ENCODE peak calls at places on chromosomes 12 and 14, in seven cellular contexts. One of them, this sample, is unnamed.
A peak's percentile ranks its signal among the peaks of the same experiment; 100 is the strongest.

GRCh38 chr12:116473416-116473815 is 85.8 kb upstream of the MAP1LC3B2 start:
- DNase-seq in RPMI7951: no peak
- DNase-seq in dermis microvascular lymphatic vessel endothelial cell: no peak
- DNase-seq in Right ventricle myocardium superior: no peak
- DNase-seq in GM10248: no peak
- DNase-seq in IMR-90: no peak
- DNase-seq in M059J: no peak
- DNase-seq in this sample: no peak

GRCh38 chr12:64660237-64661018 is 50.1 kb downstream of the RASSF3 start:
- DNase-seq in RPMI7951: no peak
- DNase-seq in dermis microvascular lymphatic vessel endothelial cell: no peak
- DNase-seq in Right ventricle myocardium superior: no peak
- DNase-seq in GM10248: no peak
- DNase-seq in IMR-90: no peak
- DNase-seq in M059J: no peak
- DNase-seq in this sample: no peak

GRCh38 chr14:93046696-93047050 is 69.1 kb downstream of the ITPK1 start:
- DNase-seq in RPMI7951: no peak
- DNase-seq in dermis microvascular lymphatic vessel endothelial cell: no peak
- DNase-seq in Right ventricle myocardium superior: no peak
- DNase-seq in GM10248: no peak
- DNase-seq in IMR-90: no peak
- DNase-seq in M059J: no peak
- DNase-seq in this sample: no peak

GRCh38 chr12:90851800-90852718 is 102.9 kb downstream of the CCER1 start:
- DNase-seq in RPMI7951: no peak
- DNase-seq in dermis microvascular lymphatic vessel endothelial cell: no peak
- DNase-seq in Right ventricle myocardium superior: no peak
- DNase-seq in GM10248: no peak
- DNase-seq in IMR-90: no peak
- DNase-seq in M059J: no peak
- DNase-seq in this sample: no peak

GRCh38 chr14:73168274-73168673 is 32.0 kb downstream of the PSEN1 start:
- DNase-seq in RPMI7951: no peak
- DNase-seq in dermis microvascular lymphatic vessel endothelial cell: no peak
- DNase-seq in Right ventricle myocardium superior: no peak
- DNase-seq in GM10248: no peak
- DNase-seq in IMR-90: no peak
- DNase-seq in M059J: no peak
- DNase-seq in this sample: no peak

GRCh38 chr12:42490261-42490842 is 99.2 kb downstream of the PRICKLE1 start:
- DNase-seq in RPMI7951: no peak
- DNase-seq in dermis microvascular lymphatic vessel endothelial cell: no peak
- DNase-seq in Right ventricle myocardium superior: no peak
- DNase-seq in GM10248: no peak
- DNase-seq in IMR-90: no peak
- DNase-seq in M059J: no peak
- DNase-seq in this sample: no peak

GRCh38 chr14:89417469-89418225 is 614 bp upstream of the FOXN3 start:
- DNase-seq in RPMI7951: peak; percentile 56
- DNase-seq in dermis microvascular lymphatic vessel endothelial cell: peak; percentile 50
- DNase-seq in Right ventricle myocardium superior: peak; percentile 74
- DNase-seq in GM10248: peak; percentile 62
- DNase-seq in IMR-90: peak; percentile 33
- DNase-seq in M059J: peak; percentile 75
- DNase-seq in this sample: peak; percentile 38

GRCh38 chr12:111338096-111338495 is 30.8 kb downstream of the PHETA1 start:
- DNase-seq in RPMI7951: no peak
- DNase-seq in dermis microvascular lymphatic vessel endothelial cell: no peak
- DNase-seq in Right ventricle myocardium superior: no peak
- DNase-seq in GM10248: no peak
- DNase-seq in IMR-90: no peak
- DNase-seq in M059J: no peak
- DNase-seq in this sample: no peak

GRCh38 chr14:58864751-58865519 is 227.2 kb downstream of the DACT1 start:
- DNase-seq in RPMI7951: peak; percentile 88
- DNase-seq in dermis microvascular lymphatic vessel endothelial cell: no peak
- DNase-seq in Right ventricle myocardium superior: no peak
- DNase-seq in GM10248: no peak
- DNase-seq in IMR-90: peak; percentile 82
- DNase-seq in M059J: peak; percentile 84
- DNase-seq in this sample: peak; percentile 41

GRCh38 chr12:122987086-122987951 is 6.8 kb downstream of the ARL6IP4 start:
- DNase-seq in RPMI7951: no peak
- DNase-seq in dermis microvascular lymphatic vessel endothelial cell: no peak
- DNase-seq in Right ventricle myocardium superior: no peak
- DNase-seq in GM10248: no peak
- DNase-seq in IMR-90: no peak
- DNase-seq in M059J: no peak
- DNase-seq in this sample: no peak

GRCh38 chr12:6469609-6470374 is 685 bp downstream of the VAMP1 start:
- DNase-seq in RPMI7951: no peak
- DNase-seq in dermis microvascular lymphatic vessel endothelial cell: no peak
- DNase-seq in Right ventricle myocardium superior: no peak
- DNase-seq in GM10248: no peak
- DNase-seq in IMR-90: no peak
- DNase-seq in M059J: no peak
- DNase-seq in this sample: no peak

GRCh38 chr12:89461649-89462612 is 62.7 kb downstream of the GALNT4 start:
- DNase-seq in RPMI7951: peak; percentile 70
- DNase-seq in dermis microvascular lymphatic vessel endothelial cell: peak; percentile 80
- DNase-seq in Right ventricle myocardium superior: no peak
- DNase-seq in GM10248: peak; percentile 38
- DNase-seq in IMR-90: peak; percentile 82
- DNase-seq in M059J: peak; percentile 64
- DNase-seq in this sample: no peak

GRCh38 chr14:64645220-64645891 is 58.9 kb upstream of the PLEKHG3 start:
- DNase-seq in RPMI7951: peak; percentile 59
- DNase-seq in dermis microvascular lymphatic vessel endothelial cell: peak; percentile 51
- DNase-seq in Right ventricle myocardium superior: no peak
- DNase-seq in GM10248: no peak
- DNase-seq in IMR-90: peak; percentile 97
- DNase-seq in M059J: peak; percentile 69
- DNase-seq in this sample: peak; percentile 53

GRCh38 chr12:81872400-81872799 is 113.2 kb upstream of the PPFIA2 start:
- DNase-seq in RPMI7951: no peak
- DNase-seq in dermis microvascular lymphatic vessel endothelial cell: no peak
- DNase-seq in Right ventricle myocardium superior: no peak
- DNase-seq in GM10248: no peak
- DNase-seq in IMR-90: no peak
- DNase-seq in M059J: no peak
- DNase-seq in this sample: no peak

GRCh38 chr14:68395585-68395984 is 397.3 kb downstream of the ZFP36L1 start:
- DNase-seq in RPMI7951: peak; percentile 57
- DNase-seq in dermis microvascular lymphatic vessel endothelial cell: no peak
- DNase-seq in Right ventricle myocardium superior: no peak
- DNase-seq in GM10248: no peak
- DNase-seq in IMR-90: peak; percentile 76
- DNase-seq in M059J: peak; percentile 43
- DNase-seq in this sample: no peak

GRCh38 chr14:96177766-96178377 is 26.8 kb upstream of the BDKRB2 start:
- DNase-seq in RPMI7951: peak; percentile 47
- DNase-seq in dermis microvascular lymphatic vessel endothelial cell: peak; percentile 21
- DNase-seq in Right ventricle myocardium superior: peak; percentile 52
- DNase-seq in GM10248: peak; percentile 58
- DNase-seq in IMR-90: no peak
- DNase-seq in M059J: no peak
- DNase-seq in this sample: no peak

GRCh38 chr14:54867011-54867410 is 35.6 kb downstream of the GCH1 start:
- DNase-seq in RPMI7951: no peak
- DNase-seq in dermis microvascular lymphatic vessel endothelial cell: peak; percentile 20
- DNase-seq in Right ventricle myocardium superior: no peak
- DNase-seq in GM10248: no peak
- DNase-seq in IMR-90: peak; percentile 28
- DNase-seq in M059J: no peak
- DNase-seq in this sample: no peak

GRCh38 chr14:54487771-54488170 is 1.0 kb downstream of the GMFB start:
- DNase-seq in RPMI7951: peak; percentile 65
- DNase-seq in dermis microvascular lymphatic vessel endothelial cell: peak; percentile 50
- DNase-seq in Right ventricle myocardium superior: no peak
- DNase-seq in GM10248: no peak
- DNase-seq in IMR-90: peak; percentile 53
- DNase-seq in M059J: peak; percentile 37
- DNase-seq in this sample: no peak

GRCh38 chr12:51270847-51271518 is 768 bp upstream of the SMAGP start:
- DNase-seq in RPMI7951: peak; percentile 85
- DNase-seq in dermis microvascular lymphatic vessel endothelial cell: peak; percentile 62
- DNase-seq in Right ventricle myocardium superior: no peak
- DNase-seq in GM10248: no peak
- DNase-seq in IMR-90: peak; percentile 86
- DNase-seq in M059J: peak; percentile 89
- DNase-seq in this sample: peak; percentile 74

GRCh38 chr12:49946086-49946485 is 4.5 kb upstream of the AQP2 start:
- DNase-seq in RPMI7951: no peak
- DNase-seq in dermis microvascular lymphatic vessel endothelial cell: no peak
- DNase-seq in Right ventricle myocardium superior: no peak
- DNase-seq in GM10248: no peak
- DNase-seq in IMR-90: no peak
- DNase-seq in M059J: no peak
- DNase-seq in this sample: no peak

GRCh38 chr12:27549801-27550652 is 26.0 kb downstream of the PPFIBP1 start:
- DNase-seq in RPMI7951: peak; percentile 96
- DNase-seq in dermis microvascular lymphatic vessel endothelial cell: peak; percentile 90
- DNase-seq in Right ventricle myocardium superior: peak; percentile 84
- DNase-seq in GM10248: no peak
- DNase-seq in IMR-90: peak; percentile 97
- DNase-seq in M059J: peak; percentile 98
- DNase-seq in this sample: peak; percentile 86

GRCh38 chr14:70811578-70811977 is 2.3 kb upstream of the MAP3K9 start:
- DNase-seq in RPMI7951: no peak
- DNase-seq in dermis microvascular lymphatic vessel endothelial cell: no peak
- DNase-seq in Right ventricle myocardium superior: no peak
- DNase-seq in GM10248: no peak
- DNase-seq in IMR-90: no peak
- DNase-seq in M059J: no peak
- DNase-seq in this sample: no peak

GRCh38 chr12:116454950-116455447 is 104.2 kb upstream of the MAP1LC3B2 start:
- DNase-seq in RPMI7951: peak; percentile 89
- DNase-seq in dermis microvascular lymphatic vessel endothelial cell: peak; percentile 97
- DNase-seq in Right ventricle myocardium superior: no peak
- DNase-seq in GM10248: no peak
- DNase-seq in IMR-90: peak; percentile 96
- DNase-seq in M059J: peak; percentile 97
- DNase-seq in this sample: no peak

GRCh38 chr12:3671330-3672112 is 81.4 kb downstream of the CRACR2A start:
- DNase-seq in RPMI7951: no peak
- DNase-seq in dermis microvascular lymphatic vessel endothelial cell: no peak
- DNase-seq in Right ventricle myocardium superior: no peak
- DNase-seq in GM10248: no peak
- DNase-seq in IMR-90: no peak
- DNase-seq in M059J: no peak
- DNase-seq in this sample: no peak

GRCh38 chr12:82880442-82880901 is 193.8 kb downstream of the TMTC2 start:
- DNase-seq in RPMI7951: no peak
- DNase-seq in dermis microvascular lymphatic vessel endothelial cell: peak; percentile 39
- DNase-seq in Right ventricle myocardium superior: no peak
- DNase-seq in GM10248: no peak
- DNase-seq in IMR-90: peak; percentile 4
- DNase-seq in M059J: no peak
- DNase-seq in this sample: no peak

GRCh38 chr14:23364164-23364571 is 804 bp downstream of the EFS start:
- DNase-seq in RPMI7951: peak; percentile 54
- DNase-seq in dermis microvascular lymphatic vessel endothelial cell: no peak
- DNase-seq in Right ventricle myocardium superior: peak; percentile 55
- DNase-seq in GM10248: no peak
- DNase-seq in IMR-90: no peak
- DNase-seq in M059J: peak; percentile 20
- DNase-seq in this sample: no peak

GRCh38 chr12:92735131-92735721 is 32.4 kb downstream of the PLEKHG7 start:
- DNase-seq in RPMI7951: peak; percentile 75
- DNase-seq in dermis microvascular lymphatic vessel endothelial cell: peak; percentile 95
- DNase-seq in Right ventricle myocardium superior: no peak
- DNase-seq in GM10248: no peak
- DNase-seq in IMR-90: peak; percentile 92
- DNase-seq in M059J: peak; percentile 92
- DNase-seq in this sample: peak; percentile 12

GRCh38 chr14:81565441-81566290 is 32.0 kb upstream of the SEL1L start:
- DNase-seq in RPMI7951: peak; percentile 3
- DNase-seq in dermis microvascular lymphatic vessel endothelial cell: peak; percentile 4
- DNase-seq in Right ventricle myocardium superior: no peak
- DNase-seq in GM10248: peak; percentile 36
- DNase-seq in IMR-90: no peak
- DNase-seq in M059J: no peak
- DNase-seq in this sample: no peak

GRCh38 chr12:112018571-112019237 is 5.5 kb downstream of the ERP29 start:
- DNase-seq in RPMI7951: peak; percentile 34
- DNase-seq in dermis microvascular lymphatic vessel endothelial cell: peak; percentile 19
- DNase-seq in Right ventricle myocardium superior: no peak
- DNase-seq in GM10248: no peak
- DNase-seq in IMR-90: peak; percentile 92
- DNase-seq in M059J: peak; percentile 48
- DNase-seq in this sample: no peak

GRCh38 chr12:47110706-47111391 is 31.1 kb upstream of the AMIGO2 start:
- DNase-seq in RPMI7951: no peak
- DNase-seq in dermis microvascular lymphatic vessel endothelial cell: no peak
- DNase-seq in Right ventricle myocardium superior: no peak
- DNase-seq in GM10248: no peak
- DNase-seq in IMR-90: no peak
- DNase-seq in M059J: no peak
- DNase-seq in this sample: no peak

GRCh38 chr12:30985814-30986452 is 59.4 kb downstream of the TSPAN11 start:
- DNase-seq in RPMI7951: peak; percentile 34
- DNase-seq in dermis microvascular lymphatic vessel endothelial cell: peak; percentile 64
- DNase-seq in Right ventricle myocardium superior: peak; percentile 69
- DNase-seq in GM10248: peak; percentile 75
- DNase-seq in IMR-90: peak; percentile 40
- DNase-seq in M059J: peak; percentile 38
- DNase-seq in this sample: peak; percentile 44

GRCh38 chr14:68621400-68622365 is 171.2 kb downstream of the ZFP36L1 start:
- DNase-seq in RPMI7951: peak; percentile 80
- DNase-seq in dermis microvascular lymphatic vessel endothelial cell: peak; percentile 16
- DNase-seq in Right ventricle myocardium superior: peak; percentile 74
- DNase-seq in GM10248: no peak
- DNase-seq in IMR-90: peak; percentile 79
- DNase-seq in M059J: peak; percentile 89
- DNase-seq in this sample: no peak

GRCh38 chr12:106722854-106723253 is 51.6 kb upstream of the RIC8B start:
- DNase-seq in RPMI7951: no peak
- DNase-seq in dermis microvascular lymphatic vessel endothelial cell: no peak
- DNase-seq in Right ventricle myocardium superior: no peak
- DNase-seq in GM10248: no peak
- DNase-seq in IMR-90: no peak
- DNase-seq in M059J: no peak
- DNase-seq in this sample: no peak

GRCh38 chr14:63343878-63344277 is 25.1 kb upstream of the GPHB5 start:
- DNase-seq in RPMI7951: no peak
- DNase-seq in dermis microvascular lymphatic vessel endothelial cell: peak; percentile 80
- DNase-seq in Right ventricle myocardium superior: no peak
- DNase-seq in GM10248: no peak
- DNase-seq in IMR-90: peak; percentile 56
- DNase-seq in M059J: no peak
- DNase-seq in this sample: no peak

GRCh38 chr12:25578739-25579138 is 25.7 kb upstream of the LMNTD1 start:
- DNase-seq in RPMI7951: no peak
- DNase-seq in dermis microvascular lymphatic vessel endothelial cell: no peak
- DNase-seq in Right ventricle myocardium superior: no peak
- DNase-seq in GM10248: no peak
- DNase-seq in IMR-90: no peak
- DNase-seq in M059J: no peak
- DNase-seq in this sample: no peak

GRCh38 chr14:57136669-57137068 is 132.0 kb downstream of the EXOC5 start:
- DNase-seq in RPMI7951: no peak
- DNase-seq in dermis microvascular lymphatic vessel endothelial cell: no peak
- DNase-seq in Right ventricle myocardium superior: peak; percentile 63
- DNase-seq in GM10248: no peak
- DNase-seq in IMR-90: no peak
- DNase-seq in M059J: no peak
- DNase-seq in this sample: no peak

GRCh38 chr12:3869860-3870259 is 3.3 kb downstream of the PARP11 start:
- DNase-seq in RPMI7951: no peak
- DNase-seq in dermis microvascular lymphatic vessel endothelial cell: peak; percentile 16
- DNase-seq in Right ventricle myocardium superior: no peak
- DNase-seq in GM10248: no peak
- DNase-seq in IMR-90: no peak
- DNase-seq in M059J: no peak
- DNase-seq in this sample: no peak

GRCh38 chr14:68269136-68269535 is 449.6 kb downstream of the RAD51B start:
- DNase-seq in RPMI7951: peak; percentile 49
- DNase-seq in dermis microvascular lymphatic vessel endothelial cell: no peak
- DNase-seq in Right ventricle myocardium superior: no peak
- DNase-seq in GM10248: no peak
- DNase-seq in IMR-90: no peak
- DNase-seq in M059J: peak; percentile 44
- DNase-seq in this sample: no peak

This sample was measured in mucosa of gallbladder.